ENCODE peak calls at places on chromosomes 12 and 14, in seven cellular contexts. N is adrenal gland, M is progenitor cell of endocrine pancreas, G is A549, F is HepG2, S is cardiac fibroblast, R is thoracic aorta. B is an unnamed sample.

GRCh38 chr12:119594772-119595445 is 1.3 kb downstream of the TMEM233 start:
- DNase-seq in N (no peak), M (peak; percentile 10), G (no peak), F (no peak), S (peak; percentile 31), R (no peak), B (no peak)

GRCh38 chr14:76924363-76925151 is 98.3 kb downstream of the LRRC74A start:
- DNase-seq in N (no peak), M (peak; percentile 40), G (no peak), F (peak; percentile 36), S (peak; percentile 12), R (no peak), B (no peak)

GRCh38 chr14:103137721-103138482 is 14.6 kb downstream of the TNFAIP2 start:
- DNase-seq in N (peak; percentile 22), M (no peak), G (no peak), F (no peak), S (no peak), R (no peak), B (no peak)

GRCh38 chr14:86055512-86055911 is 525.6 kb downstream of the FLRT2 start:
- DNase-seq in N (no peak), M (no peak), G (no peak), F (no peak), S (peak; percentile 4), R (no peak), B (no peak)

GRCh38 chr12:113440336-113440735 is 18.2 kb downstream of the SDSL start:
- DNase-seq in N (no peak), M (no peak), G (no peak), F (no peak), S (no peak), R (no peak), B (no peak)

GRCh38 chr14:27739657-27740156 is 1026.9 kb upstream of the FOXG1 start:
- DNase-seq in N (no peak), M (no peak), G (no peak), F (no peak), S (no peak), R (no peak), B (no peak)

GRCh38 chr14:36229262-36229661 is 52.7 kb upstream of the PTCSC3 start:
- DNase-seq in N (no peak), M (no peak), G (no peak), F (no peak), S (no peak), R (no peak), B (no peak)

GRCh38 chr14:90561920-90562319 is 165.1 kb downstream of the CALM1 start:
- DNase-seq in N (no peak), M (no peak), G (no peak), F (no peak), S (no peak), R (no peak), B (no peak)

DNA sequence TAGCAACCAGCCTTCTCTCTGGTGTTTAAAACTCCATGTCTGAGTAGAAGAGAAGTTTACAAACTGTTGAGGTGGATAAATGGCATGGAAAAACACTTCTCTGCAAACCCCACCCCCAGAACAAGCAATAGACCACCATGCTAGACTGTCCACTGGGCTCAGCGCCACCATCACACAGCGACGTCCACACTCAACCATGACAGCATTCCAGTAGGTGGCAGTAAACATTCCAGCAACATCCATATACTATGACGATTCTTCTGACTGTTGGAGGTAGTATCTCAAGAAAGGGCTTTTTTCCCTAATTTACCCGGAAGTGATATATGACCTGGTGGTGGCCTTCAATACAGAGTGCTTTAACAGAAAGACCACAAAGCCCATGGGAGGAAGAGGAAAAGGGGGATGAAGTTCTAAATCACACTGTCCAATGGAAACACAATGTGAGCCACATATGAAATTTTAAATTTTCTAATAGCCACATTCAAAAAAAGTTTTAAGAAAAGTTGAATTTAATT is 152.2 kb downstream of the SLC15A4 start:
- DNase-seq in N (no peak), M (no peak), G (no peak), F (peak; percentile 4), S (no peak), R (no peak), B (no peak)
- TF ChIP-seq CTCF in N (no peak), M (no peak), G (peak; percentile 6), F (peak; percentile 35), S (no peak), R (no peak), B (no peak)

GRCh38 chr14:21395450-21395849 is 11.6 kb upstream of the SUPT16H start:
- DNase-seq in N (no peak), M (no peak), G (no peak), F (no peak), S (no peak), R (no peak), B (no peak)
- TF ChIP-seq CTCF in N (no peak), M (no peak), G (peak; percentile 17), F (no peak), S (no peak), R (no peak), B (no peak)

GRCh38 chr12:115160290-115161108 is 476.5 kb upstream of the TBX3 start:
- DNase-seq in N (no peak), M (no peak), G (no peak), F (no peak), S (no peak), R (no peak), B (no peak)

GRCh38 chr12:115158816-115159215 is 474.8 kb upstream of the TBX3 start:
- DNase-seq in N (no peak), M (no peak), G (no peak), F (no peak), S (no peak), R (no peak), B (no peak)

GRCh38 chr12:115155665-115156645 is 472.0 kb upstream of the TBX3 start:
- DNase-seq in N (no peak), M (no peak), G (peak; percentile 13), F (no peak), S (peak; percentile 97), R (no peak), B (no peak)
- TF ChIP-seq CTCF in N (no peak), M (no peak), G (no peak), F (no peak), S (no peak), R (no peak), B (no peak)

GRCh38 chr12:54390668-54391551 is 6.4 kb upstream of the ZNF385A start:
- DNase-seq in N (no peak), M (peak; percentile 49), G (peak; percentile 49), F (no peak), S (no peak), R (no peak), B (peak; percentile 58)
- TF ChIP-seq CTCF in N (no peak), M (peak; percentile 42), G (peak; percentile 29), F (no peak), S (no peak), R (no peak), B (no peak)

GRCh38 chr14:104339829-104340228 is 201.4 kb downstream of the KIF26A start:
- DNase-seq in N (no peak), M (no peak), G (no peak), F (no peak), S (no peak), R (no peak), B (no peak)

GRCh38 chr14:104343294-104343625 is 204.9 kb downstream of the KIF26A start:
- DNase-seq in N (no peak), M (no peak), G (no peak), F (no peak), S (no peak), R (no peak), B (no peak)

GRCh38 chr14:104343690-104344640 is 205.6 kb downstream of the KIF26A start:
- DNase-seq in N (no peak), M (no peak), G (no peak), F (no peak), S (no peak), R (no peak), B (no peak)

GRCh38 chr14:104342435-104343293 is 204.3 kb downstream of the KIF26A start:
- DNase-seq in N (peak; percentile 15), M (no peak), G (no peak), F (no peak), S (no peak), R (no peak), B (no peak)

GRCh38 chr14:104341532-104342434 is 203.4 kb downstream of the KIF26A start:
- DNase-seq in N (peak; percentile 73), M (peak; percentile 35), G (peak; percentile 81), F (peak; percentile 64), S (peak; percentile 2), R (no peak), B (no peak)
- TF ChIP-seq CTCF in N (peak; percentile 42), M (peak; percentile 69), G (peak; percentile 48), F (peak; percentile 71), S (no peak), R (no peak), B (no peak)

GRCh38 chr14:104179126-104179525 is 40.7 kb downstream of the KIF26A start:
- DNase-seq in N (no peak), M (no peak), G (no peak), F (no peak), S (no peak), R (no peak), B (no peak)
- TF ChIP-seq CTCF in N (no peak), M (no peak), G (no peak), F (no peak), S (no peak), R (no peak), B (no peak)

DNA sequence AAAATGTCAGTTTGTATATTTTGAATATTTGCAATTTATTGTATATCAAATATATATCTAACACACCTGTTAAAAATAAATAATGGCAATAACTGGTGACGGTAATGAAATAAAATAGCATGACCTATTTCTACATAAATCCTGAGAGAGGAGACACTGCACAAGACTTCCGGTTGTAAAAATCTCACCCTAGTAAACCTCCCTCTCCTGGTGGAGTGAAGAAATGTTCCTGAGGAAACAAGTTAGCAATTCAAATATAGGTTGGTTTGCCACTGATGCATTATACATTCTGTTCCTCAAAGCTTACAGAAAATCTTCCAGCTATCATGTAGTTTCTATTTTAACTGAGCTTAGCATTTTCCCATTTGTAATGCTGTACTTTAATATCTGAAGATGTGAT is 166.2 kb upstream of the SYT10 start:
- DNase-seq in N (no peak), M (no peak), G (peak; percentile 3), F (peak; percentile 10), S (peak; percentile 59), R (no peak), B (no peak)
- TF ChIP-seq CTCF in N (peak; percentile 43), M (peak; percentile 60), G (peak; percentile 15), F (no peak), S (peak; percentile 49), R (no peak), B (no peak)

GRCh38 chr12:16870845-16871244 is 264.9 kb upstream of the LMO3 start:
- DNase-seq in N (no peak), M (no peak), G (no peak), F (no peak), S (no peak), R (no peak), B (no peak)
- TF ChIP-seq CTCF in N (no peak), M (no peak), G (no peak), F (no peak), S (no peak), R (no peak), B (no peak)

DNA sequence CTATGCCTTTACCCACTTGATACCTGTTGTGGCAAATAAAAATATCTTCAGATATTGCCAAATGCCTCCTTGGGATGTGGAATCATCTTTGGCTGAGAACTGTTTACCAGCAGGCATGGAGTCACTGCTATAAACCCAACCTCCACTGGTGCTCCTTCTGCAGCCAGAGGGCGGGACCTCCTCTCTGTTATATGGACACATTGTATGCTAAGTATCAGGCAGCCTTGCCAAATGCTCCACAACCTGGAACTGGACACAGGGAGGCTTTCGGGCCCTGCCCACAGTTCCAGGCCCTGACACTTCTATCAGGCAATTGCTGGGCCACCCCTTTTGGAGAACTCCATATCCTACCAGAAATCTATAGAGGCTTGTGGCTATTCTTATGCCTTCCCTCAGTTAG is 201.0 kb downstream of the TMX1 start:
- DNase-seq in N (no peak), M (no peak), G (no peak), F (no peak), S (peak; percentile 55), R (no peak), B (no peak)
- TF ChIP-seq CTCF in N (no peak), M (no peak), G (no peak), F (no peak), S (no peak), R (no peak), B (no peak)

B was measured in natural killer cell.